ENCODE peak calls at places on chromosomes 12 and 14, in eight cellular contexts. One of them, this sample, is unnamed.

GRCh38 chr12:69936214-69936731 is 111.2 kb downstream of the MYRFL start:
- DNase-seq in heart right ventricle: no peak
- DNase-seq in HCT116: no peak
- DNase-seq in H7: peak
- DNase-seq in fibroblast of pulmonary artery: no peak
- DNase-seq in AG04450: no peak
- DNase-seq in gastrocnemius medialis: no peak
- DNase-seq in body of pancreas: no peak
- DNase-seq in this sample: no peak

GRCh38 chr12:74412607-74413230 is 124.9 kb upstream of the ATXN7L3B start:
- DNase-seq in heart right ventricle: no peak
- DNase-seq in HCT116: peak
- DNase-seq in H7: no peak
- DNase-seq in fibroblast of pulmonary artery: peak
- DNase-seq in AG04450: no peak
- DNase-seq in gastrocnemius medialis: no peak
- DNase-seq in body of pancreas: no peak
- DNase-seq in this sample: no peak

GRCh38 chr12:1840561-1840960 is 20.2 kb downstream of the LRTM2 start:
- DNase-seq in heart right ventricle: no peak
- DNase-seq in HCT116: no peak
- DNase-seq in H7: peak
- DNase-seq in fibroblast of pulmonary artery: no peak
- DNase-seq in AG04450: no peak
- DNase-seq in gastrocnemius medialis: no peak
- DNase-seq in body of pancreas: no peak
- DNase-seq in this sample: no peak

GRCh38 chr12:8078400-8078799 is 3.7 kb upstream of the NECAP1 start:
- DNase-seq in heart right ventricle: no peak
- DNase-seq in HCT116: peak
- DNase-seq in H7: peak
- DNase-seq in fibroblast of pulmonary artery: peak
- DNase-seq in AG04450: peak
- DNase-seq in gastrocnemius medialis: no peak
- DNase-seq in body of pancreas: peak
- DNase-seq in this sample: no peak

GRCh38 chr12:2451025-2451424 is 343.7 kb upstream of the FKBP4 start:
- DNase-seq in heart right ventricle: no peak
- DNase-seq in HCT116: no peak
- DNase-seq in H7: no peak
- DNase-seq in fibroblast of pulmonary artery: no peak
- DNase-seq in AG04450: peak
- DNase-seq in gastrocnemius medialis: no peak
- DNase-seq in body of pancreas: no peak
- DNase-seq in this sample: no peak

GRCh38 chr12:49287876-49288275 is 7.1 kb upstream of the PRPH start:
- DNase-seq in heart right ventricle: no peak
- DNase-seq in HCT116: no peak
- DNase-seq in H7: no peak
- DNase-seq in fibroblast of pulmonary artery: no peak
- DNase-seq in AG04450: no peak
- DNase-seq in gastrocnemius medialis: no peak
- DNase-seq in body of pancreas: no peak
- DNase-seq in this sample: no peak

GRCh38 chr14:41606249-41607118 is at the start of gene LRFN5:
- DNase-seq in heart right ventricle: peak
- DNase-seq in HCT116: no peak
- DNase-seq in H7: peak
- DNase-seq in fibroblast of pulmonary artery: peak
- DNase-seq in AG04450: no peak
- DNase-seq in gastrocnemius medialis: no peak
- DNase-seq in body of pancreas: peak
- DNase-seq in this sample: no peak

GRCh38 chr14:41403360-41403759 is 203.3 kb upstream of the LRFN5 start:
- DNase-seq in heart right ventricle: no peak
- DNase-seq in HCT116: no peak
- DNase-seq in H7: no peak
- DNase-seq in fibroblast of pulmonary artery: no peak
- DNase-seq in AG04450: no peak
- DNase-seq in gastrocnemius medialis: no peak
- DNase-seq in body of pancreas: no peak
- DNase-seq in this sample: no peak

GRCh38 chr12:64633940-64634337 is 23.6 kb downstream of the RASSF3 start:
- DNase-seq in heart right ventricle: no peak
- DNase-seq in HCT116: no peak
- DNase-seq in H7: no peak
- DNase-seq in fibroblast of pulmonary artery: peak
- DNase-seq in AG04450: no peak
- DNase-seq in gastrocnemius medialis: no peak
- DNase-seq in body of pancreas: peak
- DNase-seq in this sample: no peak

GRCh38 chr12:49032276-49032675 is 13.7 kb upstream of the PRKAG1 start:
- DNase-seq in heart right ventricle: no peak
- DNase-seq in HCT116: no peak
- DNase-seq in H7: no peak
- DNase-seq in fibroblast of pulmonary artery: no peak
- DNase-seq in AG04450: no peak
- DNase-seq in gastrocnemius medialis: no peak
- DNase-seq in body of pancreas: no peak
- DNase-seq in this sample: no peak

GRCh38 chr12:83015390-83016225 is 328.9 kb downstream of the TMTC2 start:
- DNase-seq in heart right ventricle: no peak
- DNase-seq in HCT116: peak
- DNase-seq in H7: no peak
- DNase-seq in fibroblast of pulmonary artery: peak
- DNase-seq in AG04450: no peak
- DNase-seq in gastrocnemius medialis: no peak
- DNase-seq in body of pancreas: peak
- DNase-seq in this sample: no peak

GRCh38 chr14:39265741-39266588 is 32.2 kb downstream of the MIA2 start:
- DNase-seq in heart right ventricle: peak
- DNase-seq in HCT116: peak
- DNase-seq in H7: no peak
- DNase-seq in fibroblast of pulmonary artery: peak
- DNase-seq in AG04450: no peak
- DNase-seq in gastrocnemius medialis: peak
- DNase-seq in body of pancreas: no peak
- DNase-seq in this sample: peak

GRCh38 chr14:39266871-39267591 is 33.3 kb downstream of the MIA2 start:
- DNase-seq in heart right ventricle: peak
- DNase-seq in HCT116: peak
- DNase-seq in H7: peak
- DNase-seq in fibroblast of pulmonary artery: peak
- DNase-seq in AG04450: peak
- DNase-seq in gastrocnemius medialis: peak
- DNase-seq in body of pancreas: peak
- DNase-seq in this sample: peak

GRCh38 chr14:39267592-39268112 is 33.9 kb downstream of the MIA2 start:
- DNase-seq in heart right ventricle: no peak
- DNase-seq in HCT116: peak
- DNase-seq in H7: no peak
- DNase-seq in fibroblast of pulmonary artery: no peak
- DNase-seq in AG04450: no peak
- DNase-seq in gastrocnemius medialis: no peak
- DNase-seq in body of pancreas: no peak
- DNase-seq in this sample: no peak

GRCh38 chr14:39266589-39266870 is 32.8 kb downstream of the MIA2 start:
- DNase-seq in heart right ventricle: no peak
- DNase-seq in HCT116: no peak
- DNase-seq in H7: peak
- DNase-seq in fibroblast of pulmonary artery: peak
- DNase-seq in AG04450: no peak
- DNase-seq in gastrocnemius medialis: no peak
- DNase-seq in body of pancreas: peak
- DNase-seq in this sample: no peak

DNA sequence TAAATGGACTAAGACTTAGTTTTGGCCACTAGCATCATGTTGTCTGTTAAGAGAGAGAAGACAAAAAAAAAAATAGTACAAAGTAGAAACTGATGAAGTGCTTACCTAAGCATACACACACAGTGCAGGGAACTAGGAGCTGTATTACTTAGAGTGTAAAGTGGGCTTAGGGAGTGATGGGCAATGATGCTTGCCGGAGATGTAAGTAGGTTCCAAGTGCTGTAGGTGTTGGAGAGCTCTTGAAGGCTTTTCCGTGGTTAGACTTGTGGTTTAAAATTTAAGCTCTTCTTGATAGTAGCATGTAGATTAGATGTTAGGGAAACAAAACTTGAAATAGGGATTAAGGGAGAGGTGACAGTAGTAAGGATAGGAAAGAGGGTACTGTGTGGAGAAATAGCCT is 34.7 kb downstream of the MIA2 start:
- DNase-seq in heart right ventricle: no peak
- DNase-seq in HCT116: no peak
- DNase-seq in H7: no peak
- DNase-seq in fibroblast of pulmonary artery: peak
- DNase-seq in AG04450: no peak
- DNase-seq in gastrocnemius medialis: no peak
- DNase-seq in body of pancreas: no peak
- DNase-seq in this sample: no peak
- H3K4me3 ChIP-seq in heart right ventricle: peak
- H3K4me3 ChIP-seq in HCT116: peak
- H3K4me3 ChIP-seq in H7: no peak
- H3K4me3 ChIP-seq in fibroblast of pulmonary artery: peak
- H3K4me3 ChIP-seq in AG04450: peak
- H3K4me3 ChIP-seq in gastrocnemius medialis: peak
- H3K4me3 ChIP-seq in body of pancreas: no peak
- H3K4me3 ChIP-seq in this sample: peak

GRCh38 chr12:29240441-29240840 is 91.4 kb downstream of the FAR2 start:
- DNase-seq in heart right ventricle: no peak
- DNase-seq in HCT116: no peak
- DNase-seq in H7: no peak
- DNase-seq in fibroblast of pulmonary artery: no peak
- DNase-seq in AG04450: no peak
- DNase-seq in gastrocnemius medialis: no peak
- DNase-seq in body of pancreas: no peak
- DNase-seq in this sample: no peak

GRCh38 chr12:29242921-29243431 is 93.9 kb downstream of the FAR2 start:
- DNase-seq in heart right ventricle: no peak
- DNase-seq in HCT116: no peak
- DNase-seq in H7: no peak
- DNase-seq in fibroblast of pulmonary artery: no peak
- DNase-seq in AG04450: no peak
- DNase-seq in gastrocnemius medialis: no peak
- DNase-seq in body of pancreas: no peak
- DNase-seq in this sample: no peak

GRCh38 chr12:29249930-29250329 is 100.9 kb downstream of the FAR2 start:
- DNase-seq in heart right ventricle: no peak
- DNase-seq in HCT116: no peak
- DNase-seq in H7: no peak
- DNase-seq in fibroblast of pulmonary artery: no peak
- DNase-seq in AG04450: no peak
- DNase-seq in gastrocnemius medialis: no peak
- DNase-seq in body of pancreas: no peak
- DNase-seq in this sample: no peak

GRCh38 chr12:29241821-29242591 is 92.9 kb downstream of the FAR2 start:
- DNase-seq in heart right ventricle: peak
- DNase-seq in HCT116: peak
- DNase-seq in H7: no peak
- DNase-seq in fibroblast of pulmonary artery: peak
- DNase-seq in AG04450: peak
- DNase-seq in gastrocnemius medialis: no peak
- DNase-seq in body of pancreas: no peak
- DNase-seq in this sample: peak

GRCh38 chr12:29245246-29245645 is 96.2 kb downstream of the FAR2 start:
- DNase-seq in heart right ventricle: no peak
- DNase-seq in HCT116: no peak
- DNase-seq in H7: no peak
- DNase-seq in fibroblast of pulmonary artery: no peak
- DNase-seq in AG04450: no peak
- DNase-seq in gastrocnemius medialis: no peak
- DNase-seq in body of pancreas: no peak
- DNase-seq in this sample: no peak
- H3K4me3 ChIP-seq in heart right ventricle: no peak
- H3K4me3 ChIP-seq in HCT116: no peak
- H3K4me3 ChIP-seq in H7: no peak
- H3K4me3 ChIP-seq in fibroblast of pulmonary artery: no peak
- H3K4me3 ChIP-seq in AG04450: no peak
- H3K4me3 ChIP-seq in gastrocnemius medialis: no peak
- H3K4me3 ChIP-seq in body of pancreas: no peak
- H3K4me3 ChIP-seq in this sample: no peak

GRCh38 chr12:131245564-131246355 is 292.1 kb downstream of the ADGRD1 start:
- DNase-seq in heart right ventricle: no peak
- DNase-seq in HCT116: no peak
- DNase-seq in H7: no peak
- DNase-seq in fibroblast of pulmonary artery: no peak
- DNase-seq in AG04450: no peak
- DNase-seq in gastrocnemius medialis: no peak
- DNase-seq in body of pancreas: no peak
- DNase-seq in this sample: no peak

GRCh38 chr12:131239384-131240094 is 285.8 kb downstream of the ADGRD1 start:
- DNase-seq in heart right ventricle: no peak
- DNase-seq in HCT116: no peak
- DNase-seq in H7: no peak
- DNase-seq in fibroblast of pulmonary artery: no peak
- DNase-seq in AG04450: no peak
- DNase-seq in gastrocnemius medialis: no peak
- DNase-seq in body of pancreas: no peak
- DNase-seq in this sample: no peak

DNA sequence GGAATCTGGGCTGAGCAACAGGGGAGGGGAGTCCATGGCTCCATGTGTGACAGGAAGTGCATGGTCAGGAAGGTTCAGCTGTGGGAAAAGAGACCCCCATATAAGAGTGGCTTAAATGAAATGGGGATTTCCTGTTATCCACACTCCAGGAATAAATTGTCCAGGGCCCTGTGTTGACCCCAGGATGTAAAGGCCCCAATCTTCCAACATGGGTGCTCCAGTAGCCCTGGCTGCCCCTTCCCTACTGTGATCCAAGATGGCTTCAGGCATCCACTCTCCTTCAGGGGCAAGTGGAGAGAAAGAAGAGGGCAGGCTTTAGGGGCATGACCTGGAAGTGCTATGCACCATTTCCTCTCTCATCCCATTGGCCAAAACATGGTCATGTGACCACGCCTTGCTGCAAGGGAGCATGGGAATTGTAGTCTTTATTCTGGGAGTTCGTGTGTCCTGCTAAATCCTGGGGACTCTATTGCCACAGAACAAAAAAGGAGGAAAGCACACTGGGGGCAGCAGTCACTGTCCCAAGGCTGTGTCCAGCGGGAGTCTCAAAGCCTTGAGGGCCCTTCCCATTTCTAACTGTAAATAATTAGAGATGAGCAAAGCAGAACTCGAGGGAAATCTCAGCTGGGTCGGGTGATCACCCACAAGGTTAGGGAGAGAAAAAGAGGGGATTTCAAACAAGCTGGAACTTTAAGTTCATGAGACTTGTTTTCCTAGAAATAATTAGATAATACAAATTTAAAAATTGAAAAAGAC is 289.2 kb downstream of the ADGRD1 start:
- DNase-seq in heart right ventricle: no peak
- DNase-seq in HCT116: peak
- DNase-seq in H7: peak
- DNase-seq in fibroblast of pulmonary artery: no peak
- DNase-seq in AG04450: no peak
- DNase-seq in gastrocnemius medialis: no peak
- DNase-seq in body of pancreas: no peak
- DNase-seq in this sample: peak
- H3K4me3 ChIP-seq in heart right ventricle: no peak
- H3K4me3 ChIP-seq in HCT116: peak
- H3K4me3 ChIP-seq in H7: no peak
- H3K4me3 ChIP-seq in fibroblast of pulmonary artery: no peak
- H3K4me3 ChIP-seq in AG04450: no peak
- H3K4me3 ChIP-seq in gastrocnemius medialis: no peak
- H3K4me3 ChIP-seq in body of pancreas: no peak
- H3K4me3 ChIP-seq in this sample: no peak

GRCh38 chr12:26941251-26941650 is 3.0 kb downstream of the FGFR1OP2 start:
- DNase-seq in heart right ventricle: no peak
- DNase-seq in HCT116: no peak
- DNase-seq in H7: no peak
- DNase-seq in fibroblast of pulmonary artery: peak
- DNase-seq in AG04450: no peak
- DNase-seq in gastrocnemius medialis: no peak
- DNase-seq in body of pancreas: no peak
- DNase-seq in this sample: no peak
- H3K4me3 ChIP-seq in heart right ventricle: peak
- H3K4me3 ChIP-seq in HCT116: no peak
- H3K4me3 ChIP-seq in H7: no peak
- H3K4me3 ChIP-seq in fibroblast of pulmonary artery: peak
- H3K4me3 ChIP-seq in AG04450: no peak
- H3K4me3 ChIP-seq in gastrocnemius medialis: no peak
- H3K4me3 ChIP-seq in body of pancreas: no peak
- H3K4me3 ChIP-seq in this sample: peak